ENCODE peak calls at places on chromosomes 7 and 10, in seven cellular contexts. H is NCI-H345; B is activated T-helper 1 cell treated with anti-CD3 and anti-CD28 coated beads, Interleukin-2, amount 50 U/mL, for 16 hours; O is skeletal muscle cell; M is CD8-positive, alpha-beta T cell; E is effector memory CD4-positive, alpha-beta T cell; Z is PC-3. A is an unnamed sample.

GRCh38 chr10:117441812-117442443 is 66.7 kb upstream of the PDZD8 start:
- DNase-seq in H (no peak), B (no peak), O (peak), M (no peak), E (no peak), Z (peak), A (no peak)

GRCh38 chr7:41809487-41810257 is 106.8 kb upstream of the INHBA start:
- DNase-seq in H (no peak), B (no peak), O (peak), M (no peak), E (no peak), Z (no peak), A (no peak)

GRCh38 chr7:63899691-63900393 is 98.8 kb upstream of the ZNF722 start:
- DNase-seq in H (no peak), B (peak), O (no peak), M (peak), E (peak), Z (peak), A (peak)

GRCh38 chr10:13536674-13537366 is 8.0 kb upstream of the BEND7 start:
- DNase-seq in H (peak), B (no peak), O (no peak), M (no peak), E (no peak), Z (peak), A (peak)

GRCh38 chr10:77710081-77710551 is 72.5 kb upstream of the KCNMA1 start:
- DNase-seq in H (peak), B (no peak), O (no peak), M (no peak), E (no peak), Z (no peak), A (no peak)

GRCh38 chr10:109912335-109913282 is 10.7 kb downstream of the XPNPEP1 start:
- DNase-seq in H (no peak), B (no peak), O (no peak), M (no peak), E (no peak), Z (peak), A (peak)

GRCh38 chr10:43040482-43041256 is 36.2 kb upstream of the RET start:
- DNase-seq in H (no peak), B (no peak), O (no peak), M (no peak), E (no peak), Z (no peak), A (no peak)

GRCh38 chr10:64444163-64444562 is 923.0 kb downstream of the REEP3 start:
- DNase-seq in H (no peak), B (no peak), O (no peak), M (no peak), E (no peak), Z (peak), A (no peak)

GRCh38 chr7:137961200-137962177 is 40.4 kb downstream of the CREB3L2 start:
- DNase-seq in H (no peak), B (no peak), O (no peak), M (no peak), E (no peak), Z (no peak), A (no peak)

GRCh38 chr10:81733547-81733946 is 141.4 kb upstream of the NRG3 start:
- DNase-seq in H (no peak), B (no peak), O (no peak), M (no peak), E (no peak), Z (no peak), A (no peak)

GRCh38 chr10:10891437-10891836 is 126.2 kb upstream of the CELF2 start:
- DNase-seq in H (no peak), B (no peak), O (peak), M (no peak), E (no peak), Z (no peak), A (no peak)

GRCh38 chr10:88851706-88852105 is at the start of gene ANKRD22:
- DNase-seq in H (peak), B (no peak), O (peak), M (no peak), E (no peak), Z (peak), A (no peak)

GRCh38 chr7:99825451-99825850 is 2.4 kb upstream of the CYP3A43 start:
- DNase-seq in H (no peak), B (no peak), O (no peak), M (no peak), E (no peak), Z (no peak), A (no peak)

GRCh38 chr10:129085821-129086220 is 381.2 kb upstream of the MGMT start:
- DNase-seq in H (no peak), B (no peak), O (no peak), M (no peak), E (no peak), Z (no peak), A (no peak)

A was measured in germinal center.